ENCODE peak calls at places on chromosomes 6 and 20, in ten cellular contexts. D, P, I, L, C, T, H, U, K and V are unnamed samples.

GRCh38 chr6:152575621-152576150 is 61.5 kb downstream of the SYNE1 start:
- DNase-seq in L (no peak), U (peak), K (no peak), H (no peak), D (no peak), T (peak), C (peak), I (peak), P (no peak), V (peak)

GRCh38 chr6:147321260-147321659 is 117.0 kb downstream of the STXBP5 start:
- DNase-seq in I (no peak), P (no peak), L (no peak), C (no peak), H (no peak), T (no peak), K (no peak), U (no peak), D (no peak), V (no peak)

GRCh38 chr20:8353512-8353911 is 221.4 kb downstream of the PLCB1 start:
- DNase-seq in T (no peak), H (no peak), K (no peak), U (no peak), L (no peak), P (no peak), C (no peak), I (no peak), D (no peak), V (no peak)

GRCh38 chr20:4956200-4956810 is 45.0 kb downstream of the SLC23A2 start:
- DNase-seq in H (peak), D (no peak), P (no peak), U (no peak), C (peak), K (no peak), I (peak), L (peak), T (peak), V (peak)

GRCh38 chr6:41055149-41055548 is 2.1 kb downstream of the APOBEC2 start:
- DNase-seq in D (no peak), P (no peak), H (no peak), L (peak), I (peak), K (no peak), U (no peak), T (no peak), C (no peak), V (no peak)

GRCh38 chr20:37096415-37097039 is 730 bp upstream of the RBL1 start:
- DNase-seq in P (no peak), H (no peak), D (no peak), C (no peak), I (no peak), K (no peak), L (no peak), T (no peak), U (no peak), V (no peak)

GRCh38 chr6:138162104-138162946 is 586 bp downstream of the ARFGEF3 start:
- DNase-seq in U (no peak), L (peak), P (no peak), H (peak), I (no peak), D (no peak), K (peak), C (no peak), T (peak), V (peak)

GRCh38 chr20:63134201-63134612 is 81.7 kb downstream of the YTHDF1 start:
- DNase-seq in T (no peak), K (peak), U (no peak), P (no peak), L (no peak), I (no peak), D (no peak), H (no peak), C (no peak), V (no peak)

GRCh38 chr6:39366875-39367618 is 44.5 kb upstream of the KCNK16 start:
- DNase-seq in U (peak), I (no peak), T (no peak), D (no peak), P (peak), C (peak), L (no peak), H (no peak), K (peak), V (no peak)

GRCh38 chr6:121645100-121645745 is 209.8 kb downstream of the GJA1 start:
- DNase-seq in T (no peak), K (no peak), P (peak), C (peak), I (peak), U (no peak), L (no peak), H (no peak), D (no peak), V (no peak)

GRCh38 chr20:17568045-17568788 is 1.7 kb upstream of the DSTN start:
- DNase-seq in D (no peak), T (no peak), I (no peak), K (no peak), C (no peak), P (no peak), L (no peak), H (no peak), U (no peak), V (no peak)

GRCh38 chr6:136774228-136775041 is 17.8 kb downstream of the MAP3K5 start:
- DNase-seq in U (no peak), K (no peak), C (peak), L (no peak), T (peak), D (no peak), P (no peak), H (no peak), I (peak), V (peak)

GRCh38 chr20:3043381-3043780 is at the start of gene GNRH2:
- DNase-seq in L (no peak), U (no peak), I (no peak), T (no peak), H (no peak), P (no peak), D (no peak), K (no peak), C (no peak), V (no peak)

GRCh38 chr20:6008254-6008653 is 45.6 kb downstream of the LRRN4 start:
- DNase-seq in U (peak), D (peak), K (peak), P (peak), T (peak), I (peak), L (peak), H (peak), C (peak), V (peak)

GRCh38 chr6:43984442-43985321 is 142.6 kb downstream of the MRPL14 start:
- DNase-seq in I (peak), P (no peak), K (no peak), D (no peak), T (no peak), H (no peak), U (no peak), L (no peak), C (no peak), V (no peak)

GRCh38 chr20:36736451-36737182 is 9.3 kb downstream of the NDRG3 start:
- DNase-seq in H (no peak), U (no peak), C (no peak), I (no peak), L (no peak), T (no peak), P (no peak), K (no peak), D (no peak), V (no peak)

GRCh38 chr6:35764238-35764896 is 12.0 kb upstream of the CLPSL2 start:
- DNase-seq in D (no peak), P (no peak), C (no peak), L (peak), K (no peak), U (no peak), T (peak), H (no peak), I (no peak), V (no peak)

GRCh38 chr20:63025534-63026331 is 19.0 kb upstream of the BHLHE23 start:
- DNase-seq in I (peak), H (no peak), L (no peak), D (no peak), P (peak), U (no peak), K (peak), T (peak), C (peak), V (peak)

GRCh38 chr6:109922851-109923250 is 55.3 kb upstream of the GPR6 start:
- DNase-seq in T (no peak), C (peak), K (no peak), L (no peak), D (no peak), U (no peak), H (no peak), P (no peak), I (no peak), V (no peak)

GRCh38 chr6:42315220-42315990 is 97.7 kb upstream of the MRPS10 start:
- DNase-seq in D (no peak), H (no peak), I (no peak), C (no peak), P (no peak), U (no peak), K (no peak), L (no peak), T (no peak), V (no peak)

GRCh38 chr6:138981416-138981815 is 6.6 kb downstream of the REPS1 start:
- DNase-seq in C (no peak), U (no peak), I (no peak), H (no peak), T (no peak), K (no peak), D (no peak), P (no peak), L (no peak), V (no peak)

GRCh38 chr20:1302578-1303541 is 26.1 kb downstream of the SDCBP2 start:
- DNase-seq in L (no peak), K (no peak), U (no peak), I (no peak), P (peak), H (no peak), T (no peak), D (no peak), C (no peak), V (peak)

GRCh38 chr20:62716198-62716940 is 7.7 kb downstream of the NTSR1 start:
- DNase-seq in L (no peak), U (no peak), C (peak), K (no peak), D (no peak), I (peak), P (no peak), H (no peak), T (no peak), V (no peak)

GRCh38 chr6:167098825-167099225 is 24.1 kb upstream of the CCR6 start:
- DNase-seq in H (no peak), U (no peak), I (no peak), D (no peak), K (no peak), P (no peak), C (no peak), T (no peak), L (no peak), V (no peak)

GRCh38 chr20:63498950-63499332 is at the start of gene EEF1A2:
- DNase-seq in U (peak), H (peak), L (peak), T (no peak), K (peak), D (no peak), I (no peak), P (no peak), C (no peak), V (no peak)

GRCh38 chr6:10084276-10084993 is 330.4 kb downstream of the TFAP2A start:
- DNase-seq in K (no peak), U (no peak), L (no peak), I (no peak), T (peak), D (no peak), H (peak), C (no peak), P (no peak), V (peak)

GRCh38 chr6:133610271-133610840 is 278.6 kb upstream of the TCF21 start:
- DNase-seq in K (no peak), C (peak), T (peak), P (peak), H (peak), D (no peak), I (peak), U (no peak), L (no peak), V (peak)

GRCh38 chr6:15804461-15804784 is 141.6 kb upstream of the DTNBP1 start:
- DNase-seq in I (no peak), C (no peak), D (no peak), T (no peak), K (no peak), U (no peak), H (no peak), L (no peak), P (no peak), V (no peak)

GRCh38 chr6:16781348-16782169 is 20.3 kb upstream of the ATXN1 start:
- DNase-seq in D (no peak), C (peak), U (no peak), T (peak), L (peak), H (no peak), K (no peak), I (no peak), P (no peak), V (no peak)

GRCh38 chr20:62588458-62589149 is 53.7 kb upstream of the SLCO4A1 start:
- DNase-seq in P (no peak), T (no peak), C (no peak), L (no peak), D (no peak), K (no peak), U (peak), H (no peak), I (no peak), V (no peak)

DNA sequence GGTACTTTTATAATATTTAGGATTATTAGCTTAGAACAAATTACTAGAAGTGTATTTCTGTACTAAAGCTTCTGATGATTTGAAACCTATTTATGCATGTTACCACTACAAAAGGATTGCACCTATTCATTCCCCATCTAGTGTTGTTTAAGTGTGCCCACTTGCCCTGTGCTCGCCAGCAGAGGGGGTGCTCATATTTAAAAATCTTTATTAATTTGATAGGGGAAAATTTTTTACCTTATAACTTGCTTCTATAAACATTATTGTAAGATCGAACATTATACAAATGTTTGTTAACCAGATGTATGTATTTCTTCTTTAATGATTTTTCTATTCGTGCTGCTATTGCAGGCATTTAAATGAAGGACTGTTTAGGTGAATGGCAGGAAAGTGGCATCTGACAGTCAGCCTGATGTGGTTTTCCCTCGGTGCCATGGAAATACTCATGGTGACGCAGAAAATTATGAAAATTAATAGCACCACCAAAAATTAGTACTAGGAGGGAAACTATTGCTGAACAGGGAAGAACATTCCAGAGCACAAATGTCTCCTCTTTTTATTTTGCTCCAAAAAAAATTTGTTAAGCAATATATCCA is 44.1 kb upstream of the FNDC1 start:
- DNase-seq in U (no peak), I (no peak), P (no peak), L (no peak), K (no peak), C (no peak), H (no peak), D (no peak), T (no peak), V (no peak)
- TF ChIP-seq CTCF in U (no peak), I (peak), P (peak), L (peak), K (peak), C (peak), H (peak), D (no peak), T (peak), V (peak)

DNA sequence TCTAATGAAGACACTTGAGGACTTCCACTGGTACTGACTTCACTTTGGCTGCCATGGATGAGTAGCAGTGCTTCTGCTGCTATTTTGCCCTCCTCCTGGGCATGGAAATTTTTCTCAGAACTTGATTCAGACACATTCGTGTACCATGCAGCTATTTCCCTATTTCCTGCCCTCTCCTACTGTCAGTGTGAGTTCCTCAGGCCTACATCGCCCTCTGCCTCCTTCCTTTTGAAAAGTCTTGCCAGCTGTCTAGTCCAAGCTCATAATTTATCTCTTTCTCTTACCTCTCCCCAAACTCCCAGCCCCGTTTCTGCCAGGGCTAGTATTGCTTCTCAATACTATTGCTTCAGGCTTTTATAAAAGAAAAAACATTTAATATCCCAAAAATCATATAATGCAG is 470.2 kb downstream of the ADGRB3 start:
- DNase-seq in I (no peak), C (peak), K (no peak), P (peak), T (no peak), H (no peak), U (peak), D (no peak), L (peak), V (no peak)
- TF ChIP-seq CTCF in I (peak), C (peak), K (no peak), P (peak), T (no peak), H (no peak), U (no peak), D (no peak), L (no peak), V (no peak)

GRCh38 chr6:144149558-144149893 is 791 bp upstream of the STX11 start:
- DNase-seq in K (no peak), D (no peak), U (peak), L (no peak), H (no peak), T (no peak), I (no peak), C (no peak), P (no peak), V (no peak)

GRCh38 chr6:144148891-144149290 is 1.4 kb upstream of the STX11 start:
- DNase-seq in L (no peak), K (no peak), I (peak), D (no peak), H (no peak), U (no peak), P (no peak), C (no peak), T (peak), V (peak)

GRCh38 chr6:144149894-144150672 is at the start of gene STX11:
- DNase-seq in P (peak), I (peak), D (no peak), H (peak), T (peak), K (peak), L (peak), C (peak), U (peak), V (peak)

GRCh38 chr6:144151010-144151727 is 852 bp downstream of the STX11 start:
- DNase-seq in P (no peak), U (peak), T (peak), D (no peak), H (no peak), I (no peak), C (peak), L (peak), K (no peak), V (no peak)

DNA sequence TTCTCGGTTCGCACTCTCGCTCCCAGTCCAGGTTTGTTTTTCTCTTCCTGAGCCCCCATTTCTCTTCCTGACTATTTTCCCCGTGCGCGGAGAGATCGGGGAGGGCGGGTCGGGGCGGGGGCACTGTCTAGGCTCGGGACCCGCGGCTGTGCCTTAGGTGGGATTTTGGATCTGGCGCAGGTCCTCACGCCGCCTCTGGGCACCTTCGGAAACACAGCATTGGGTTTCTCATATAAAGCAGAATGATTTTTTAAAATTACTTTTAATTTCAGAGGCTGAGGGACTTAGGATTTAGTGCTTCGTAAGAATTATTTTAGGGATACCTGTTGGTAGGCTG is 324 bp downstream of the STX11 start:
- DNase-seq in T (no peak), K (no peak), C (peak), I (peak), L (peak), D (no peak), U (peak), P (peak), H (peak), V (peak)
- TF ChIP-seq CTCF in T (peak), K (no peak), C (peak), I (no peak), L (peak), D (no peak), U (peak), P (peak), H (no peak), V (peak)

GRCh38 chr6:158684311-158684710 is 34.5 kb downstream of the SYTL3 start:
- DNase-seq in L (no peak), C (no peak), K (no peak), H (no peak), P (no peak), I (no peak), D (no peak), T (no peak), U (no peak), V (no peak)

GRCh38 chr6:158684745-158685355 is 35.0 kb downstream of the SYTL3 start:
- DNase-seq in I (no peak), D (no peak), T (no peak), C (peak), U (peak), H (no peak), K (no peak), L (no peak), P (no peak), V (no peak)

GRCh38 chr6:158686791-158687381 is 37.0 kb downstream of the SYTL3 start:
- DNase-seq in H (no peak), C (no peak), D (no peak), I (no peak), K (no peak), L (no peak), T (no peak), U (no peak), P (no peak), V (no peak)

GRCh38 chr6:158687507-158687906 is 37.7 kb downstream of the SYTL3 start:
- DNase-seq in K (no peak), H (no peak), D (no peak), U (no peak), P (no peak), C (no peak), T (no peak), I (no peak), L (no peak), V (no peak)

GRCh38 chr6:158686311-158686710 is 36.5 kb downstream of the SYTL3 start:
- DNase-seq in L (no peak), K (no peak), C (no peak), I (no peak), H (no peak), U (no peak), D (no peak), P (no peak), T (peak), V (no peak)
- TF ChIP-seq CTCF in L (no peak), K (no peak), C (no peak), I (no peak), H (no peak), U (no peak), D (no peak), P (no peak), T (no peak), V (no peak)

DNA sequence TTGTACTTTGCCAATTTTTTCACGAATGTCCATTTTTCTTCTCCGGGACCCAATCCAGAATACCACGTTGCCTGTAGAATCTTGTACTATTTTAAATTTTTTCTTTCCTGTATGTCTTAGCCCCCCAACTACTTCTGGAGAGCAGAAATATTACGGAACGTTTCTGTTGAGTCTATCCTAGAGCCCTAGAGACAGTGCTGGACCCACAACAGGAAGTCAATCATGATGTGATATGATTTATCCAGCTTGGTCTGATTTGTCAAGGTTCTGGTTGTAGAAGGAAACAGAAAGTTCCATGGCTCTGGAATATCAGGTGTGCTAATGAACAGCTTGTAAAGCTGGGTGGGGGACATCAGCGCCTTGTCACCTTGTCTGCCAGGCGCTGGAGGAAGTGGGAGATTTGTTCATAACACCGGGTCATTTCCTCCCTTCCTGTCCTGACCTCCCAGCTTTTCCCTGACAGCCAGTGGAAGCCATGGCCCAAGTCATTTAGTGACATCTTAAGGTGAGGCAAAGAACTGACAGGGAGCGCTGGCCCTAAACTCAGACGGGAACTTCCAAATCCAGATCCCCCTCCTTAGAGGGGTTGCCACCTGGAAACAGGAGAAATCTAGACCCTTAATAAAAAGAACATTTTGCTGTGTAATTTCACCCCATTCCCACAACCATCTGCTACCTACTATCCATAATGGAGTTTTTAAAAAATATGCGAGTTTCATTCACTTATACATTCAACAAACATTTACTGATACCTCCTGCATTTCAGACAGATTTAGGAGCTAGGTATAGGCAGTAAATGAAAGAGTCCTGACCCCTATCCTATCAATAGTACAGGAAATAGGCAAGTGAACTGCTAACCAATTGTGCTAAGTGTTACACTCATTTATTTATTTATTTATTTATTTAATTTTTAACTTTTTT is 130.5 kb downstream of the ZFP64 start:
- DNase-seq in U (peak), C (peak), P (peak), T (peak), D (no peak), L (peak), K (no peak), I (no peak), H (peak), V (peak)
- TF ChIP-seq CTCF in U (no peak), C (peak), P (peak), T (peak), D (no peak), L (peak), K (no peak), I (peak), H (peak), V (peak)

GRCh38 chr6:75932067-75932466 is 140.4 kb downstream of the IMPG1 start:
- DNase-seq in I (peak), K (no peak), H (no peak), P (peak), L (peak), U (no peak), T (peak), C (peak), D (no peak), V (peak)
- TF ChIP-seq CTCF in I (peak), K (peak), H (peak), P (peak), L (peak), U (peak), T (peak), C (peak), D (no peak), V (peak)